ENCODE peak calls at places on chromosomes 12 and 14, in six cellular contexts. Q is stimulated activated CD8-positive, alpha-beta memory T cell treated with anti-CD3 and anti-CD28 coated beads, Interleukin-2, amount 100 ng/mL, for 1 hour; P is NCI-H1105 treated with DMSO at 0.1 percent for 48 hours; B is HL-60; T is stimulated activated CD4-positive, alpha-beta T cell treated with anti-CD3 and anti-CD28 coated beads, Interleukin-2, amount 100 ng/mL, for 24 hours; G is activated CD4-positive, alpha-beta T cell treated with anti-CD3 and anti-CD28 coated beads, Interleukin-2, amount 10 ng/mL, durations not matched to agents 7 days and 5 days. K is an unnamed sample.

GRCh38 chr14:104228716-104229620 is 90.6 kb downstream of the KIF26A start:
- DNase-seq in Q (no peak), P (no peak), B (no peak), T (no peak), G (no peak), K (no peak)

GRCh38 chr12:98870521-98870920 is 225.4 kb downstream of the APAF1 start:
- DNase-seq in Q (no peak), P (peak), B (no peak), T (no peak), G (no peak), K (no peak)

GRCh38 chr12:24233519-24234246 is 284.2 kb upstream of the SOX5 start:
- DNase-seq in Q (no peak), P (no peak), B (no peak), T (no peak), G (no peak), K (no peak)

GRCh38 chr14:79395061-79395460 is 816.2 kb downstream of the DIO2 start:
- DNase-seq in Q (no peak), P (no peak), B (no peak), T (no peak), G (no peak), K (no peak)

GRCh38 chr14:71232506-71232905 is 325.2 kb downstream of the PCNX1 start:
- DNase-seq in Q (no peak), P (no peak), B (no peak), T (no peak), G (no peak), K (no peak)

GRCh38 chr12:123164222-123164621 is 13.3 kb upstream of the PITPNM2 start:
- DNase-seq in Q (no peak), P (no peak), B (no peak), T (no peak), G (no peak), K (no peak)

GRCh38 chr14:77044776-77045569 is 16.5 kb upstream of the IRF2BPL start:
- DNase-seq in Q (no peak), P (no peak), B (no peak), T (no peak), G (no peak), K (no peak)

GRCh38 chr14:69105326-69105725 is 47.6 kb downstream of the DCAF5 start:
- DNase-seq in Q (no peak), P (no peak), B (no peak), T (no peak), G (no peak), K (no peak)

GRCh38 chr12:15600223-15600935 is 188.8 kb downstream of the EPS8 start:
- DNase-seq in Q (no peak), P (no peak), B (no peak), T (no peak), G (no peak), K (no peak)

GRCh38 chr14:104201063-104201462 is 62.7 kb downstream of the KIF26A start:
- DNase-seq in Q (no peak), P (no peak), B (no peak), T (no peak), G (no peak), K (no peak)

GRCh38 chr14:101068958-101069549 is 165.5 kb upstream of the RTL1 start:
- DNase-seq in Q (no peak), P (no peak), B (no peak), T (no peak), G (no peak), K (peak)

GRCh38 chr14:61337893-61338292 is 16.5 kb downstream of the PRKCH start:
- DNase-seq in Q (peak), P (no peak), B (no peak), T (peak), G (peak), K (no peak)

GRCh38 chr12:49121047-49121696 is 10.0 kb downstream of the TUBA1B start:
- DNase-seq in Q (no peak), P (no peak), B (no peak), T (no peak), G (no peak), K (no peak)

GRCh38 chr14:101123639-101124525 is 220.4 kb upstream of the RTL1 start:
- DNase-seq in Q (no peak), P (no peak), B (no peak), T (no peak), G (no peak), K (no peak)

GRCh38 chr12:132173135-132174014 is 29.1 kb downstream of the NOC4L start:
- DNase-seq in Q (no peak), P (no peak), B (peak), T (no peak), G (peak), K (no peak)

GRCh38 chr12:123336530-123336929 is 28.1 kb downstream of the SBNO1 start:
- DNase-seq in Q (no peak), P (no peak), B (no peak), T (no peak), G (no peak), K (no peak)

GRCh38 chr12:41055875-41056577 is 132.1 kb upstream of the PDZRN4 start:
- DNase-seq in Q (no peak), P (no peak), B (no peak), T (no peak), G (no peak), K (no peak)

GRCh38 chr14:52879958-52880357 is 70.9 kb downstream of the FERMT2 start:
- DNase-seq in Q (no peak), P (no peak), B (no peak), T (no peak), G (no peak), K (no peak)

GRCh38 chr14:68619805-68620574 is 172.9 kb downstream of the ZFP36L1 start:
- DNase-seq in Q (no peak), P (no peak), B (no peak), T (no peak), G (no peak), K (no peak)

GRCh38 chr12:51591020-51591901 is at the start of gene SCN8A:
- DNase-seq in Q (no peak), P (peak), B (peak), T (peak), G (peak), K (no peak)

GRCh38 chr14:88281447-88281846 is 41.6 kb downstream of the KCNK10 start:
- DNase-seq in Q (no peak), P (no peak), B (no peak), T (no peak), G (no peak), K (no peak)

GRCh38 chr12:124588018-124588634 is 20.7 kb upstream of the NCOR2 start:
- DNase-seq in Q (no peak), P (no peak), B (no peak), T (no peak), G (no peak), K (no peak)

GRCh38 chr14:37600880-37601741 is 5.7 kb downstream of the TTC6 start:
- DNase-seq in Q (no peak), P (no peak), B (no peak), T (no peak), G (no peak), K (no peak)

GRCh38 chr12:9910716-9911421 is 21.3 kb downstream of the CLEC2A start:
- DNase-seq in Q (no peak), P (no peak), B (no peak), T (no peak), G (no peak), K (no peak)

GRCh38 chr14:28305938-28306337 is 460.6 kb upstream of the FOXG1 start:
- DNase-seq in Q (no peak), P (no peak), B (no peak), T (no peak), G (no peak), K (no peak)

GRCh38 chr12:68755536-68756243 is 9.7 kb downstream of the SLC35E3 start:
- DNase-seq in Q (no peak), P (no peak), B (no peak), T (no peak), G (no peak), K (no peak)